ENCODE peak calls at places on chromosome 3, in eight cellular contexts. C, K, W, F, Q, P, B and H are unnamed samples.
A peak's percentile ranks its signal among the peaks of the same experiment; 100 is the strongest.

GRCh38 chr3:50194128-50194902 is 2.9 kb downstream of the GNAT1 start:
- DNase-seq in C (peak; percentile 71), K (peak; percentile 74), W (no peak), F (peak; percentile 96), Q (no peak), P (peak; percentile 82), B (peak; percentile 77), H (peak; percentile 65)

GRCh38 chr3:54538346-54538745 is 389.5 kb downstream of the LRTM1 start:
- DNase-seq in C (no peak), K (no peak), W (no peak), F (no peak), Q (no peak), P (peak; percentile 51), B (no peak), H (no peak)

GRCh38 chr3:16183601-16184270 is 9.3 kb downstream of the GALNT15 start:
- DNase-seq in C (no peak), K (no peak), W (no peak), F (no peak), Q (no peak), P (peak; percentile 33), B (no peak), H (no peak)

GRCh38 chr3:114707225-114707860 is 413.5 kb downstream of the TIGIT start:
- DNase-seq in C (no peak), K (no peak), W (no peak), F (no peak), Q (no peak), P (no peak), B (no peak), H (no peak)

GRCh38 chr3:50226888-50227389 is 9.1 kb upstream of the GNAI2 start:
- DNase-seq in C (no peak), K (peak; percentile 51), W (no peak), F (peak; percentile 87), Q (no peak), P (no peak), B (no peak), H (no peak)

GRCh38 chr3:64340636-64341240 is 115.5 kb upstream of the PRICKLE2 start:
- DNase-seq in C (no peak), K (no peak), W (no peak), F (no peak), Q (no peak), P (no peak), B (no peak), H (no peak)

GRCh38 chr3:105800320-105800719 is 68.5 kb downstream of the CBLB start:
- DNase-seq in C (no peak), K (no peak), W (no peak), F (no peak), Q (no peak), P (no peak), B (no peak), H (no peak)

GRCh38 chr3:135905058-135905724 is 60.3 kb upstream of the PPP2R3A start:
- DNase-seq in C (no peak), K (no peak), W (no peak), F (no peak), Q (no peak), P (peak; percentile 28), B (no peak), H (no peak)

GRCh38 chr3:85912981-85913380 is 954.2 kb downstream of the CADM2 start:
- DNase-seq in C (no peak), K (no peak), W (peak; percentile 33), F (no peak), Q (no peak), P (no peak), B (no peak), H (no peak)

GRCh38 chr3:40387001-40387894 is at the start of gene ENTPD3:
- DNase-seq in C (peak; percentile 17), K (peak; percentile 26), W (no peak), F (peak; percentile 92), Q (no peak), P (peak; percentile 66), B (peak; percentile 16), H (no peak)
- H3K4me3 ChIP-seq in C (peak within 1 kb of the TSS; percentile 44), K (peak within 1 kb of the TSS; percentile 27), W (peak within 1 kb of the TSS; percentile 24), F (no peak within 1 kb of the TSS), Q (peak within 1 kb of the TSS; percentile 53), P (peak within 1 kb of the TSS; percentile 61), B (peak within 1 kb of the TSS; percentile 58), H (peak within 1 kb of the TSS; percentile 61)

GRCh38 chr3:53174346-53175250 is 13.6 kb downstream of the PRKCD start:
- DNase-seq in C (no peak), K (peak; percentile 47), W (no peak), F (no peak), Q (no peak), P (no peak), B (no peak), H (no peak)
- TF ChIP-seq CTCF in C (no peak), K (no peak), W (no peak), F (no peak), Q (no peak), P (no peak), B (no peak), H (no peak)

GRCh38 chr3:21436846-21437245 is 314.2 kb downstream of the ZNF385D start:
- DNase-seq in C (no peak), K (no peak), W (no peak), F (no peak), Q (no peak), P (peak; percentile 17), B (no peak), H (no peak)

GRCh38 chr3:21435871-21436270 is 315.1 kb downstream of the ZNF385D start:
- DNase-seq in C (peak; percentile 88), K (no peak), W (peak; percentile 68), F (no peak), Q (peak; percentile 19), P (no peak), B (no peak), H (no peak)

DNA sequence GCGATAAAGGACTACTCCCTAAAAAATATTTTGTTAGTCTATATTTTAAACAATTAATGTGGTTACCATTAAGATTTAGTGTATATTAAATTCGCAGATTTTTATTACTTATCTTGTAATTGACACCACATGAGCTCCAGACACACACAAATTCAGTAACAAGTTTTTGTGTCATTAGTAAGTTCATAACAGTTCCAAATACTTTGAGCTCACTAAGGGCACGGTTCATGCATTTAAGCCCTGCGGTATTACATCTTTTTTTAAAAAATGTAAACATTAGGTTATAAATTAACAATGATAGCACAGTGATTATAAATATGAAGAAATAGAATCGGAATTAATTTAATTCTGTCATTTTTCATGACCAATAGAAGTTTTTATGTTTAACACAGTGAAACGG is 317.3 kb downstream of the ZNF385D start:
- DNase-seq in C (no peak), K (no peak), W (no peak), F (no peak), Q (no peak), P (no peak), B (no peak), H (no peak)
- H3K27ac ChIP-seq in C (no peak overlapping the region), K (no peak overlapping the region), W (no peak overlapping the region), F (no peak overlapping the region), Q (no peak overlapping the region), P (no peak overlapping the region), B (no peak overlapping the region), H (no peak overlapping the region)

DNA sequence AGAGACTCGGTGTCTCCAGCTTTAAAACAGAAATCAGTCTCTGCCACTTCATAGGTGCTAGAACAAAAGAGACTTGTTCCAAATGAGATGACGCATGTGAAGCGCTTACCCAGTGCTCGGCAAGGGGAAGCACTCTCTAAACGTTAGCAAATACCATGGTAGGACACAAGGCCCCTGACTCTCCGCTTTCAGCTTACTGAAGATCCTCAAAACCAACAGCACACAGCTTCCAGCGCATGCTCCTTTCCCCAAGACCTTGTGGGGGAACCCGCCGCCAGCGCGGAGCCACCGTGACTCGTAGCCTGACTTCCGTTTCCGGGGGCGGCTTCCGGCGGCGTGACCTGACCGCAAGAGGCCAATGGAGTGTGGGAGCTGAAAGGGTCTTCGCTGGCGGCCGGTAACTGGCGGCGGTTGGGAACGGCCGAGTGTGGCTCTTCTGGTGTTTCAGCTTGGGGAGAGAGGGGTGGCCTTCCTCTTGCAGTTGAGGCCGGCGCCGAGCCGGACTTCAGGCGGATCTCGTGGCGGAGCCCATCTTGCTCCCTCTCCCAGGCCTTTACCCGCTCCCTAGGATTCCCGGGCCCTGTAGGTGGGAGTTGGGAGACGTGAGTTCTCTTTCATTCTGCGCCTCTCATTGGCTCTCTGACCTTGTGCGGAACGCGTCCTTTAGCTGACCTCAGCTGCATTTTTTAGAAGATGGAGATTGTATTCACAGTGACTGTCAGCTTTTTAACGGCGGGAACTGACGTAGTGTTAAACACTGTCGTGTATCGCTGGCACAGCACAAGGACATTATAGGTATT is at the start of gene THUMPD3:
- DNase-seq in C (peak; percentile 90), K (peak; percentile 90), W (peak; percentile 55), F (peak; percentile 98), Q (peak; percentile 69), P (peak; percentile 82), B (peak; percentile 89), H (peak; percentile 92)
- H3K4me3 ChIP-seq in C (peak within 1 kb of the TSS; percentile 72), K (peak within 1 kb of the TSS; percentile 58), W (peak within 1 kb of the TSS; percentile 69), F (peak within 1 kb of the TSS; percentile 44), Q (peak within 1 kb of the TSS; percentile 87), P (peak within 1 kb of the TSS; percentile 49), B (peak within 1 kb of the TSS; percentile 97), H (peak within 1 kb of the TSS; percentile 89)